ENCODE peak calls at places on chromosomes 1 and 21, in eight cellular contexts. R is left cardiac atrium; G is heart right ventricle; M is stimulated activated naive CD8-positive, alpha-beta T cell treated with anti-CD3 and anti-CD28 coated beads, Interleukin-15, Interleukin-2, amounts not matched to agents 100 U/mL and 50 U/mL, for 24 hours; S is HCEC 1CT; L is germinal center; X is HS-27A; B is WTC11. O is an unnamed sample.

GRCh38 chr1:58883037-58883887 is 99.4 kb upstream of the JUN start:
- DNase-seq in R (peak), G (peak), M (no peak), S (peak), L (no peak), X (peak), B (no peak), O (peak)

GRCh38 chr1:39980555-39981313 is 25.8 kb downstream of the MFSD2A start:
- DNase-seq in R (no peak), G (no peak), M (no peak), S (no peak), L (no peak), X (no peak), B (no peak), O (no peak)

GRCh38 chr1:26155370-26156284 is 3.3 kb upstream of the FAM110D start:
- DNase-seq in R (no peak), G (peak), M (no peak), S (no peak), L (no peak), X (no peak), B (no peak), O (no peak)

GRCh38 chr21:41879190-41879998 is at the start of gene PRDM15:
- DNase-seq in R (peak), G (peak), M (peak), S (peak), L (peak), X (peak), B (peak), O (peak)

GRCh38 chr1:235583511-235584001 is 66.0 kb downstream of the GNG4 start:
- DNase-seq in R (no peak), G (no peak), M (no peak), S (peak), L (no peak), X (no peak), B (no peak), O (no peak)

GRCh38 chr1:27726173-27726793 is 522 bp downstream of the FAM76A start:
- DNase-seq in R (peak), G (peak), M (peak), S (peak), L (peak), X (peak), B (peak), O (peak)

GRCh38 chr21:19237603-19238002 is 834.0 kb upstream of the TMPRSS15 start:
- DNase-seq in R (no peak), G (no peak), M (no peak), S (no peak), L (no peak), X (no peak), B (no peak), O (no peak)

GRCh38 chr1:213070399-213070798 is 19.4 kb downstream of the RPS6KC1 start:
- DNase-seq in R (no peak), G (peak), M (peak), S (peak), L (no peak), X (no peak), B (no peak), O (peak)

GRCh38 chr1:229164836-229165285 is 106.0 kb upstream of the RAB4A start:
- DNase-seq in R (no peak), G (no peak), M (no peak), S (no peak), L (no peak), X (no peak), B (no peak), O (no peak)

GRCh38 chr1:230899845-230900251 is 31.5 kb upstream of the C1orf198 start:
- DNase-seq in R (no peak), G (no peak), M (no peak), S (no peak), L (no peak), X (peak), B (no peak), O (no peak)

GRCh38 chr1:62245201-62245600 is 50.6 kb downstream of the L1TD1 start:
- DNase-seq in R (no peak), G (no peak), M (no peak), S (no peak), L (no peak), X (no peak), B (no peak), O (peak)

GRCh38 chr1:18735369-18735997 is 104.8 kb downstream of the PAX7 start:
- DNase-seq in R (no peak), G (no peak), M (no peak), S (no peak), L (no peak), X (no peak), B (no peak), O (no peak)

GRCh38 chr1:92536593-92537332 is 50.0 kb upstream of the GFI1 start:
- DNase-seq in R (no peak), G (no peak), M (no peak), S (peak), L (peak), X (no peak), B (no peak), O (peak)

GRCh38 chr21:41598561-41599511 is 90.9 kb upstream of the TMPRSS2 start:
- DNase-seq in R (no peak), G (no peak), M (no peak), S (no peak), L (no peak), X (no peak), B (no peak), O (no peak)

GRCh38 chr1:204633665-204634064 is 51.9 kb downstream of the LRRN2 start:
- DNase-seq in R (no peak), G (peak), M (no peak), S (no peak), L (no peak), X (no peak), B (no peak), O (no peak)

GRCh38 chr1:227782226-227782625 is 33.2 kb upstream of the PRSS38 start:
- DNase-seq in R (no peak), G (no peak), M (no peak), S (no peak), L (no peak), X (no peak), B (no peak), O (no peak)

GRCh38 chr1:85258536-85259117 is 835 bp downstream of the C1orf52 start:
- DNase-seq in R (no peak), G (no peak), M (no peak), S (no peak), L (no peak), X (no peak), B (peak), O (no peak)

GRCh38 chr1:38009088-38009840 is 3.3 kb upstream of the UTP11 start:
- DNase-seq in R (no peak), G (no peak), M (peak), S (peak), L (no peak), X (no peak), B (peak), O (peak)

GRCh38 chr1:11458811-11459275 is 20.1 kb upstream of the DISP3 start:
- DNase-seq in R (peak), G (peak), M (no peak), S (no peak), L (no peak), X (no peak), B (no peak), O (no peak)

GRCh38 chr1:186337554-186337953 is 37.5 kb downstream of the TPR start:
- DNase-seq in R (no peak), G (no peak), M (no peak), S (no peak), L (no peak), X (no peak), B (no peak), O (no peak)

GRCh38 chr1:214438059-214438458 is 113.3 kb downstream of the PTPN14 start:
- DNase-seq in R (peak), G (no peak), M (no peak), S (no peak), L (no peak), X (no peak), B (peak), O (no peak)

GRCh38 chr1:7962011-7962335 is 462 bp downstream of the PARK7 start:
- DNase-seq in R (no peak), G (no peak), M (no peak), S (no peak), L (peak), X (no peak), B (no peak), O (no peak)

GRCh38 chr1:167288390-167289062 is 67.8 kb downstream of the POU2F1 start:
- DNase-seq in R (no peak), G (no peak), M (no peak), S (no peak), L (no peak), X (no peak), B (no peak), O (no peak)

GRCh38 chr1:214380418-214380817 is 99.5 kb downstream of the SMYD2 start:
- DNase-seq in R (no peak), G (no peak), M (no peak), S (no peak), L (no peak), X (no peak), B (no peak), O (no peak)

GRCh38 chr1:203176744-203177460 is 1.3 kb upstream of the MYBPH start:
- DNase-seq in R (no peak), G (no peak), M (no peak), S (no peak), L (no peak), X (no peak), B (no peak), O (no peak)

GRCh38 chr1:47644216-47644581 is 206.4 kb downstream of the FOXD2 start:
- DNase-seq in R (no peak), G (no peak), M (no peak), S (no peak), L (no peak), X (no peak), B (no peak), O (no peak)

GRCh38 chr1:42955311-42956063 is 3.2 kb downstream of the SLC2A1 start:
- DNase-seq in R (no peak), G (no peak), M (peak), S (no peak), L (no peak), X (no peak), B (no peak), O (no peak)

GRCh38 chr1:201258763-201259230 is 24.5 kb upstream of the PKP1 start:
- DNase-seq in R (no peak), G (no peak), M (no peak), S (no peak), L (no peak), X (no peak), B (no peak), O (no peak)

GRCh38 chr1:10295471-10296085 is 85.2 kb downstream of the KIF1B start:
- DNase-seq in R (no peak), G (no peak), M (no peak), S (no peak), L (no peak), X (no peak), B (no peak), O (no peak)

GRCh38 chr1:203170625-203171330 is 4.8 kb downstream of the MYBPH start:
- DNase-seq in R (no peak), G (no peak), M (no peak), S (no peak), L (no peak), X (no peak), B (no peak), O (no peak)

O was measured in MCF 10A.